ENCODE peak calls at places on chromosomes 16 and 17, in six cellular contexts. R is Peyer's patch, A is ovary, U is breast epithelium, Z is body of pancreas, E is testis. O is an unnamed sample.

GRCh38 chr17:56592487-56593072 is 919 bp upstream of the NOG start:
- DNase-seq in R (no peak), A (peak), U (peak), Z (peak), E (peak), O (peak)

GRCh38 chr16:87723224-87723619 is 42.6 kb downstream of the KLHDC4 start:
- DNase-seq in R (peak), A (no peak), U (no peak), Z (peak), E (peak), O (peak)

GRCh38 chr17:79125503-79125902 is 50.9 kb downstream of the ENGASE start:
- DNase-seq in R (no peak), A (no peak), U (no peak), Z (no peak), E (no peak), O (no peak)

GRCh38 chr16:4318171-4318910 is 2.5 kb downstream of the GLIS2 start:
- DNase-seq in R (no peak), A (no peak), U (no peak), Z (no peak), E (no peak), O (no peak)

GRCh38 chr17:75338335-75338734 is 49.1 kb upstream of the SLC25A19 start:
- DNase-seq in R (no peak), A (no peak), U (no peak), Z (no peak), E (no peak), O (peak)

GRCh38 chr17:72122336-72122667 is 1.5 kb downstream of the SOX9 start:
- DNase-seq in R (no peak), A (no peak), U (no peak), Z (no peak), E (no peak), O (no peak)

GRCh38 chr17:73208139-73208827 is 15.4 kb downstream of the COG1 start:
- DNase-seq in R (no peak), A (no peak), U (no peak), Z (no peak), E (no peak), O (no peak)

GRCh38 chr16:64153718-64154117 is 968.1 kb downstream of the CDH11 start:
- DNase-seq in R (no peak), A (no peak), U (no peak), Z (no peak), E (no peak), O (no peak)

GRCh38 chr16:51526622-51527021 is 375.6 kb upstream of the SALL1 start:
- DNase-seq in R (no peak), A (no peak), U (no peak), Z (no peak), E (no peak), O (no peak)

GRCh38 chr16:79286646-79287423 is 313.7 kb downstream of the MAF start:
- DNase-seq in R (peak), A (peak), U (no peak), Z (peak), E (peak), O (no peak)

GRCh38 chr16:20300312-20301097 is 26.8 kb downstream of the GP2 start:
- DNase-seq in R (no peak), A (no peak), U (no peak), Z (peak), E (peak), O (peak)

GRCh38 chr16:71311553-71312158 is 22.5 kb upstream of the CMTR2 start:
- DNase-seq in R (peak), A (no peak), U (no peak), Z (peak), E (peak), O (peak)

GRCh38 chr16:82630219-82630618 is 3.5 kb downstream of the CDH13 start:
- DNase-seq in R (no peak), A (no peak), U (no peak), Z (no peak), E (no peak), O (no peak)

GRCh38 chr16:50313596-50314483 is 47.5 kb downstream of the ADCY7 start:
- DNase-seq in R (peak), A (peak), U (peak), Z (peak), E (peak), O (peak)

GRCh38 chr17:66383353-66383752 is 80.9 kb downstream of the PRKCA start:
- DNase-seq in R (no peak), A (no peak), U (no peak), Z (no peak), E (no peak), O (no peak)

GRCh38 chr17:37259030-37259735 is 116.6 kb upstream of the C17orf78 start:
- DNase-seq in R (no peak), A (no peak), U (no peak), Z (no peak), E (no peak), O (no peak)

GRCh38 chr17:67272312-67273050 is 27.5 kb upstream of the HELZ start:
- DNase-seq in R (no peak), A (no peak), U (no peak), Z (no peak), E (no peak), O (peak)

GRCh38 chr17:42193216-42194132 is 820 bp downstream of the GHDC start:
- DNase-seq in R (no peak), A (no peak), U (no peak), Z (no peak), E (no peak), O (no peak)

DNA sequence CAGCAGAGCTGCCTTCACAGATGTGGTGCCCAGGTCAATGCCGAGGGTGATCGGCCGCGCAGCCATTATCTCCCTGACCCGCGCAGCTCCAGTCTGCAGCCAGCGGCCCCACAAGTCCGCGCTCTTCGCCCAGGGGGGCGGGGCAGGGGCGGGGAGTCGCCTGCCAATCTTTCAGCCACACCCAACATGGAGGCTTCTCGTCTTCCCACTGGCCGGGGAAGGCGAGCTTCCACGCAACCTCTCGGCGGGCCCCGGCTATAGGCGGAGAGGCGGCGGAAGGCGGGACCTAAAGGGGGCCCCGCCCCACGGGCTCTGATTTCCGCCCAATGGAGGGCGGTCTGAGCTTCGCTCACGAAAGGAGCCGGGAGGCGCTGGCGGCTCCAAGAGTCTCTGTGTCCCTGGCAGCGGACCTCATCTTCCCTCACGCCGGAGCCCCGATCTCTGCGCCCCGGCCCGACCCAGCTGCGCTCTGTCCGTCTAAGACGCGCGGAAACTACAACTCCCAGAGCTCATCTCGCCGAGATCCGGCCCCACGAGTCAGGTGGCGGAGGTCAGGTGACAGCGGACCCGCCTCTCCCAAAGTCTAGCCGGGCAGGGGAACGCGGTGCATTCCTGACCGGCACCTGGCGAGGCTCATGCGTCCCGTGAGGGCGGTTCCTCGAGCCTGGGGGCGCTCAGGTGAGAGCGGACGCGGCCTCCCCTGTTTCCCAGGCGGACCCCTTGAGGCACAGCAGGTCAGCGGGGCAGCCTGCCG is at the start of the genes CTNS and SHPK:
- DNase-seq in R (peak), A (peak), U (peak), Z (peak), E (peak), O (peak)
- TF ChIP-seq POLR2A in R (peak), A (peak), U (no peak), Z (peak), E (no peak), O (peak)

DNA sequence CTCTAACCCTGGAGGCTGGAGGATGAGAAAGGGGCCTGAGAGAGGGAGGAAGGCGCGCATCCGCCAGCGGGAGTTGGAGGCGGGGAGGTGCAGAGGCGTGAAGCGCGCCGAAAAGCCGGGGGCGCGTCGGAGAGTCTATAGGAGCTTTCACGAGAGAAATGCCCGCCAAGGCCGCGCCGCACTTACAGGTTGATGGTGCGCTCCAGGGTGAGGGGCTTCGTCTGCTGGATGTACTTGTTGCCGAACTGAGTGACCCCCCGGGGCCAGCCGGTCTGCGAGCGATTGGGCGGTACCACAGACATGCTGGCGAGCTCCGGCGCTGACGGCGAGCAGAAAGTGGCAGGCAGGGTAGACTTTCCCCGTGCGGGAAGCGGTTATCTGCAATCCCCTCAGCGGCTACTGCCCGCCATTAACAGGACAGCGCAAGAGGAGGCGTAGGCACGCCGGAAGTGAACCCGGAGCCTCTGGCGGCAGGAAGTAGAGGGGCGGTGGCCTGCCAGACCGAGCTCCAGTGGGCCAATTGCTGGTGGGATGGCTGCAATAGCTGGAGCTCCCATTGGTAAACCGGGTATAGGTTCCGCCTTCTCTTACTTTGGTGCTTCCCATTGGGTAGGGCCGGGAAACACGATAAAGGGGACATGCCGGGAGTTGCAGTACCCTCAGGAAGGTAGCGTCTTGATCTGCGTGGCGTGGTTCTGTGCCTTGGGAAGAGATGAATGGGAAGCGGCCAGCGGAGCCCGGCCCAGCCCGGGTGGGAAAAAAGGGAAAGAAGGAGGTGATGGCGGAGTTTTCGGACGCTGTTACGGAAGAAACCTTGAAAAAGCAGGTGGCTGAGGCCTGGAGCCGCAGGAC is at the start of the genes NUDT21 and OGFOD1:
- DNase-seq in R (peak), A (peak), U (peak), Z (peak), E (peak), O (peak)
- TF ChIP-seq POLR2A in R (peak), A (peak), U (peak), Z (peak), E (peak), O (peak)

DNA sequence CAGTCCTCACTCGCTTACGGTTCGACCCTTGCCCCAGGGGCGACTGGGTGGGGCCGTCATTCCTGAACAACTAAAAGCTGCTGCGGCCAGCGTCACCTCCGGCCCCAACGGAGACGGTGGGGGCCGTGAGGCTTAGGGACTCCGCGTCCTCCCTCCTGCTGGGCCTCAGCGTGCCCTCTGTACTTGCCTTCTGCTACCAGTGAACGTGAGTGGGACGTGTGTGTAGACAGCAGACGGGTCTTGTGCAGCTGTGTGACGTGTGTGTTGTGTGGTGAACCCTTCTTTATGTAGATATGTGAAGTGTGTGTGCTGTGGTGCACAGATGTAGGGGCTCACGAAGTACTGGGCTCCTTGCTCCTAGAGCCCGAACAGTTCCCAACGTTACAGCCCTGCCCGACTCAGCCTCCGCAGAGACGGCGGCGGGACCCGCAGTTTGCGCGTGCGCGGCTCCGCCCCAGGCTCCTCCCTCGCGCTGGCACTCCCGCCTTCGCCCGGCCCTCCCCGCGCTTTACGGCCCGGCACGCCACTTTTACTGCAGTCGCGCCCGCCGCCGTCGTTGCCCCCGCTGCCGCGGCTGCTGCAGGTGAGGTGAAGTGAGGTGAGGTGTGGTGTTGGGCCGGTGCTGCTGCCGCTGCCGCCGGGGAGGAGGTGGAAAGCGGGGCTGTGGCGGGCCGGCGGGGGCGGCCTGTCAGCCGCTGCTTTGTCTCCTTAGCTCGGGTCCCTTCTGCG is at the start of gene PHAF1:
- DNase-seq in R (peak), A (peak), U (peak), Z (peak), E (peak), O (peak)
- TF ChIP-seq POLR2A in R (peak), A (peak), U (peak), Z (peak), E (peak), O (peak)

GRCh38 chr16:72947379-72948237 is 100.3 kb downstream of the ZFHX3 start:
- DNase-seq in R (no peak), A (no peak), U (no peak), Z (peak), E (no peak), O (no peak)
- TF ChIP-seq POLR2A in R (no peak), A (no peak), U (no peak), Z (no peak), E (no peak), O (no peak)

O was measured in erythroblast.